ENCODE peak calls at places on chromosomes 12 and 14, in nine cellular contexts. J, Y, F, V, M, H, C, L and E are unnamed samples.

GRCh38 chr14:35879654-35880249 is 53.6 kb downstream of the BRMS1L start:
- DNase-seq in H (no peak), V (no peak), C (peak; percentile 17), Y (peak; percentile 9), F (no peak), J (no peak), L (peak; percentile 32), M (no peak), E (no peak)

GRCh38 chr14:89041245-89041585 is 216.8 kb downstream of the TTC8 start:
- DNase-seq in F (no peak), M (no peak), C (no peak), L (no peak), J (peak; percentile 12), V (no peak), H (no peak), Y (peak; percentile 38), E (no peak)

GRCh38 chr12:1580526-1580925 is 13.9 kb downstream of the FBXL14 start:
- DNase-seq in M (no peak), C (no peak), Y (no peak), H (no peak), L (no peak), F (no peak), V (no peak), J (no peak), E (no peak)

GRCh38 chr12:112256780-112257179 is 125.5 kb downstream of the HECTD4 start:
- DNase-seq in F (no peak), H (no peak), C (no peak), M (no peak), Y (no peak), V (no peak), L (no peak), J (no peak), E (no peak)

GRCh38 chr14:96079066-96079465 is 39.9 kb downstream of the C14orf132 start:
- DNase-seq in H (no peak), F (no peak), M (no peak), J (no peak), L (no peak), V (no peak), Y (no peak), C (no peak), E (no peak)

GRCh38 chr14:78228702-78229327 is 58.6 kb downstream of the NRXN3 start:
- DNase-seq in C (no peak), L (no peak), V (no peak), M (no peak), F (no peak), J (no peak), H (no peak), Y (no peak), E (no peak)

GRCh38 chr14:69543341-69544249 is 31.1 kb downstream of the CCDC177 start:
- DNase-seq in F (no peak), Y (no peak), H (peak; percentile 13), C (peak; percentile 87), J (peak; percentile 69), L (peak; percentile 37), M (no peak), V (peak; percentile 55), E (no peak)

GRCh38 chr12:30110970-30111586 is 327.3 kb upstream of the TMTC1 start:
- DNase-seq in C (peak; percentile 0), V (peak; percentile 36), L (no peak), M (no peak), F (no peak), J (no peak), Y (no peak), H (no peak), E (no peak)

GRCh38 chr14:56803816-56804535 is 6.3 kb downstream of the OTX2 start:
- DNase-seq in F (no peak), V (no peak), J (no peak), Y (no peak), H (no peak), L (no peak), C (no peak), M (no peak), E (no peak)

GRCh38 chr12:12200363-12200762 is 66.5 kb downstream of the LRP6 start:
- DNase-seq in C (no peak), L (no peak), H (no peak), J (no peak), V (no peak), M (no peak), Y (no peak), F (no peak), E (no peak)

GRCh38 chr12:98741615-98742265 is 96.7 kb downstream of the APAF1 start:
- DNase-seq in C (no peak), V (peak; percentile 23), H (no peak), J (peak; percentile 29), F (no peak), Y (peak; percentile 67), M (no peak), L (peak; percentile 58), E (no peak)

GRCh38 chr14:29734732-29735131 is 192.9 kb downstream of the PRKD1 start:
- DNase-seq in H (no peak), Y (peak; percentile 32), J (no peak), L (no peak), M (no peak), C (no peak), F (no peak), V (no peak), E (no peak)

GRCh38 chr12:29026419-29026818 is 122.7 kb upstream of the FAR2 start:
- DNase-seq in L (peak; percentile 1), C (no peak), M (no peak), F (no peak), J (no peak), V (peak; percentile 7), H (no peak), Y (peak; percentile 4), E (no peak)

GRCh38 chr12:10740182-10740581 is 17.1 kb upstream of the YBX3 start:
- DNase-seq in Y (no peak), H (no peak), V (no peak), J (no peak), F (no peak), C (no peak), L (peak; percentile 5), M (no peak), E (no peak)